ENCODE peak calls at places on chromosomes 2 and 18, in five cellular contexts. J, V, L, D and Q are unnamed samples.

GRCh38 chr2:176079851-176080539 is 3.8 kb downstream of the EVX2 start:
- DNase-seq in D (no peak), J (peak), L (peak), V (no peak), Q (no peak)

GRCh38 chr2:42359894-42360483 is 1.0 kb downstream of the COX7A2L start:
- DNase-seq in J (no peak), D (no peak), V (peak), L (no peak), Q (peak)

GRCh38 chr2:237143676-237144440 is 58.2 kb downstream of the COPS8 start:
- DNase-seq in L (no peak), D (no peak), V (no peak), J (no peak), Q (no peak)

GRCh38 chr2:18380316-18380715 is 180.1 kb downstream of the RDH14 start:
- DNase-seq in L (no peak), J (no peak), V (no peak), D (no peak), Q (no peak)

GRCh38 chr18:9887992-9888391 is 2.2 kb downstream of the TXNDC2 start:
- DNase-seq in L (no peak), J (no peak), V (no peak), D (no peak), Q (no peak)

GRCh38 chr2:35428548-35428947 is 927.0 kb upstream of the CRIM1 start:
- DNase-seq in D (no peak), V (no peak), L (peak), J (no peak), Q (peak)

GRCh38 chr2:19900536-19901200 is 1.1 kb downstream of the TTC32 start:
- DNase-seq in V (peak), L (no peak), D (no peak), J (no peak), Q (peak)

GRCh38 chr2:54895735-54896134 is 154.5 kb downstream of the RTN4 start:
- DNase-seq in V (no peak), D (no peak), J (no peak), L (no peak), Q (no peak)

GRCh38 chr2:5777089-5777488 is 84.9 kb downstream of the SOX11 start:
- DNase-seq in D (no peak), L (no peak), J (no peak), V (no peak), Q (no peak)

GRCh38 chr2:207993141-207993763 is 32.1 kb downstream of the PLEKHM3 start:
- DNase-seq in V (no peak), J (no peak), L (peak), D (no peak), Q (no peak)

GRCh38 chr2:117555965-117556364 is 258.5 kb upstream of the DDX18 start:
- DNase-seq in L (no peak), D (no peak), V (no peak), J (no peak), Q (no peak)

GRCh38 chr2:109285244-109285651 is 156.2 kb downstream of the SH3RF3 start:
- DNase-seq in V (no peak), L (peak), D (peak), J (no peak), Q (no peak)

GRCh38 chr2:241692448-241692847 is 5.8 kb upstream of the DTYMK start:
- DNase-seq in J (no peak), V (no peak), L (no peak), D (no peak), Q (no peak)

GRCh38 chr2:229578052-229578846 is 136.1 kb downstream of the DNER start:
- DNase-seq in L (no peak), V (no peak), D (no peak), J (no peak), Q (no peak)

GRCh38 chr2:159600752-159601151 is 15.6 kb downstream of the BAZ2B start:
- DNase-seq in D (no peak), V (no peak), J (no peak), L (peak), Q (no peak)

GRCh38 chr2:196384729-196385128 is 213.4 kb upstream of the STK17B start:
- DNase-seq in J (no peak), D (no peak), V (no peak), L (no peak), Q (no peak)

GRCh38 chr2:62568983-62569837 is 63.2 kb upstream of the TMEM17 start:
- DNase-seq in J (no peak), L (no peak), V (no peak), D (no peak), Q (no peak)

GRCh38 chr2:29273004-29273703 is 157.9 kb downstream of the CLIP4 start:
- DNase-seq in J (peak), L (no peak), V (no peak), D (peak), Q (no peak)

GRCh38 chr2:203909192-203909945 is 27.2 kb upstream of the ICOS start:
- DNase-seq in J (no peak), L (peak), D (no peak), V (peak), Q (peak)